ENCODE peak calls at places on chromosomes 6 and 20, in ten cellular contexts. One of them, this sample, is unnamed.

GRCh38 chr20:59163641-59164530 is at the start of gene ZNF831:
- DNase-seq in Panc1: no peak
- DNase-seq in PC-3: no peak
- DNase-seq in naive B cell: peak
- DNase-seq in A549: no peak
- DNase-seq in endothelial cell: no peak
- DNase-seq in cardiac septum: no peak
- DNase-seq in left lobe of liver: no peak
- DNase-seq in iris pigment epithelial cell: no peak
- DNase-seq in iPS-NIHi11: no peak
- DNase-seq in this sample: no peak

GRCh38 chr6:21595265-21595950 is 1.9 kb downstream of the SOX4 start:
- DNase-seq in endothelial cell: peak
- DNase-seq in left lobe of liver: peak
- DNase-seq in cardiac septum: peak
- DNase-seq in A549: no peak
- DNase-seq in Panc1: no peak
- DNase-seq in naive B cell: peak
- DNase-seq in iPS-NIHi11: peak
- DNase-seq in PC-3: peak
- DNase-seq in iris pigment epithelial cell: peak
- DNase-seq in this sample: no peak

GRCh38 chr20:47146703-47147102 is 209.8 kb downstream of the ZMYND8 start:
- DNase-seq in cardiac septum: peak
- DNase-seq in iPS-NIHi11: no peak
- DNase-seq in Panc1: no peak
- DNase-seq in iris pigment epithelial cell: peak
- DNase-seq in endothelial cell: no peak
- DNase-seq in left lobe of liver: no peak
- DNase-seq in PC-3: peak
- DNase-seq in naive B cell: no peak
- DNase-seq in A549: no peak
- DNase-seq in this sample: no peak

GRCh38 chr6:30654798-30655742 is 8.1 kb downstream of the C6orf136 start:
- DNase-seq in naive B cell: no peak
- DNase-seq in A549: no peak
- DNase-seq in PC-3: no peak
- DNase-seq in iPS-NIHi11: no peak
- DNase-seq in cardiac septum: no peak
- DNase-seq in left lobe of liver: no peak
- DNase-seq in endothelial cell: no peak
- DNase-seq in iris pigment epithelial cell: no peak
- DNase-seq in Panc1: no peak
- DNase-seq in this sample: no peak

GRCh38 chr6:13811627-13812358 is 2.6 kb downstream of the MCUR1 start:
- DNase-seq in cardiac septum: no peak
- DNase-seq in A549: no peak
- DNase-seq in iris pigment epithelial cell: no peak
- DNase-seq in left lobe of liver: peak
- DNase-seq in PC-3: no peak
- DNase-seq in endothelial cell: no peak
- DNase-seq in Panc1: no peak
- DNase-seq in naive B cell: no peak
- DNase-seq in iPS-NIHi11: no peak
- DNase-seq in this sample: no peak

GRCh38 chr6:96015321-96015790 is 418 bp upstream of the FUT9 start:
- DNase-seq in naive B cell: no peak
- DNase-seq in iris pigment epithelial cell: no peak
- DNase-seq in A549: no peak
- DNase-seq in endothelial cell: peak
- DNase-seq in cardiac septum: no peak
- DNase-seq in PC-3: no peak
- DNase-seq in iPS-NIHi11: no peak
- DNase-seq in Panc1: no peak
- DNase-seq in left lobe of liver: no peak
- DNase-seq in this sample: no peak

GRCh38 chr20:49775229-49775693 is 37.4 kb upstream of the SLC9A8 start:
- DNase-seq in cardiac septum: peak
- DNase-seq in A549: peak
- DNase-seq in naive B cell: no peak
- DNase-seq in Panc1: peak
- DNase-seq in endothelial cell: peak
- DNase-seq in iris pigment epithelial cell: peak
- DNase-seq in PC-3: peak
- DNase-seq in iPS-NIHi11: peak
- DNase-seq in left lobe of liver: no peak
- DNase-seq in this sample: peak

GRCh38 chr6:106097368-106098231 is 11.5 kb downstream of the PRDM1 start:
- DNase-seq in iPS-NIHi11: no peak
- DNase-seq in endothelial cell: no peak
- DNase-seq in cardiac septum: no peak
- DNase-seq in iris pigment epithelial cell: peak
- DNase-seq in Panc1: no peak
- DNase-seq in left lobe of liver: no peak
- DNase-seq in naive B cell: peak
- DNase-seq in A549: no peak
- DNase-seq in PC-3: peak
- DNase-seq in this sample: no peak

GRCh38 chr6:145483191-145483996 is 251.9 kb downstream of the EPM2A start:
- DNase-seq in left lobe of liver: no peak
- DNase-seq in endothelial cell: no peak
- DNase-seq in Panc1: peak
- DNase-seq in naive B cell: no peak
- DNase-seq in iPS-NIHi11: no peak
- DNase-seq in cardiac septum: no peak
- DNase-seq in A549: peak
- DNase-seq in iris pigment epithelial cell: peak
- DNase-seq in PC-3: peak
- DNase-seq in this sample: peak

GRCh38 chr6:21914121-21914973 is 320.8 kb downstream of the SOX4 start:
- DNase-seq in Panc1: no peak
- DNase-seq in A549: no peak
- DNase-seq in endothelial cell: no peak
- DNase-seq in PC-3: no peak
- DNase-seq in cardiac septum: no peak
- DNase-seq in iris pigment epithelial cell: peak
- DNase-seq in iPS-NIHi11: no peak
- DNase-seq in naive B cell: no peak
- DNase-seq in left lobe of liver: no peak
- DNase-seq in this sample: no peak

GRCh38 chr6:169545956-169546355 is 155.9 kb downstream of the WDR27 start:
- DNase-seq in iPS-NIHi11: no peak
- DNase-seq in endothelial cell: no peak
- DNase-seq in Panc1: no peak
- DNase-seq in cardiac septum: no peak
- DNase-seq in naive B cell: no peak
- DNase-seq in iris pigment epithelial cell: peak
- DNase-seq in A549: no peak
- DNase-seq in left lobe of liver: no peak
- DNase-seq in PC-3: peak
- DNase-seq in this sample: no peak

GRCh38 chr6:95413789-95414188 is 163.5 kb upstream of the MANEA start:
- DNase-seq in PC-3: no peak
- DNase-seq in A549: no peak
- DNase-seq in naive B cell: no peak
- DNase-seq in Panc1: no peak
- DNase-seq in endothelial cell: no peak
- DNase-seq in iPS-NIHi11: peak
- DNase-seq in left lobe of liver: no peak
- DNase-seq in cardiac septum: no peak
- DNase-seq in iris pigment epithelial cell: no peak
- DNase-seq in this sample: peak

GRCh38 chr6:313917-314316 is 21.6 kb downstream of the DUSP22 start:
- DNase-seq in PC-3: no peak
- DNase-seq in left lobe of liver: no peak
- DNase-seq in Panc1: no peak
- DNase-seq in naive B cell: no peak
- DNase-seq in cardiac septum: peak
- DNase-seq in A549: no peak
- DNase-seq in endothelial cell: no peak
- DNase-seq in iPS-NIHi11: no peak
- DNase-seq in iris pigment epithelial cell: no peak
- DNase-seq in this sample: no peak

GRCh38 chr6:1970151-1970561 is 275.2 kb downstream of the GMDS start:
- DNase-seq in PC-3: no peak
- DNase-seq in Panc1: no peak
- DNase-seq in left lobe of liver: no peak
- DNase-seq in endothelial cell: no peak
- DNase-seq in iris pigment epithelial cell: no peak
- DNase-seq in iPS-NIHi11: no peak
- DNase-seq in cardiac septum: no peak
- DNase-seq in A549: no peak
- DNase-seq in naive B cell: no peak
- DNase-seq in this sample: no peak

GRCh38 chr20:20363449-20364015 is 4.4 kb upstream of the INSM1 start:
- DNase-seq in Panc1: no peak
- DNase-seq in endothelial cell: no peak
- DNase-seq in PC-3: no peak
- DNase-seq in left lobe of liver: no peak
- DNase-seq in A549: no peak
- DNase-seq in iris pigment epithelial cell: no peak
- DNase-seq in cardiac septum: no peak
- DNase-seq in naive B cell: no peak
- DNase-seq in iPS-NIHi11: no peak
- DNase-seq in this sample: no peak

GRCh38 chr6:3451498-3451897 is 5.4 kb downstream of the SLC22A23 start:
- DNase-seq in cardiac septum: no peak
- DNase-seq in A549: no peak
- DNase-seq in Panc1: no peak
- DNase-seq in naive B cell: no peak
- DNase-seq in iris pigment epithelial cell: no peak
- DNase-seq in iPS-NIHi11: no peak
- DNase-seq in left lobe of liver: no peak
- DNase-seq in PC-3: no peak
- DNase-seq in endothelial cell: no peak
- DNase-seq in this sample: no peak

GRCh38 chr20:62953839-62954703 is 1.6 kb downstream of the SLC17A9 start:
- DNase-seq in left lobe of liver: peak
- DNase-seq in iPS-NIHi11: peak
- DNase-seq in A549: no peak
- DNase-seq in iris pigment epithelial cell: peak
- DNase-seq in endothelial cell: peak
- DNase-seq in Panc1: no peak
- DNase-seq in PC-3: no peak
- DNase-seq in naive B cell: peak
- DNase-seq in cardiac septum: peak
- DNase-seq in this sample: no peak

GRCh38 chr6:144294016-144294415 is 8.9 kb downstream of the UTRN start:
- DNase-seq in iris pigment epithelial cell: peak
- DNase-seq in iPS-NIHi11: no peak
- DNase-seq in left lobe of liver: no peak
- DNase-seq in Panc1: no peak
- DNase-seq in cardiac septum: no peak
- DNase-seq in endothelial cell: no peak
- DNase-seq in A549: no peak
- DNase-seq in PC-3: peak
- DNase-seq in naive B cell: no peak
- DNase-seq in this sample: peak

GRCh38 chr20:23880426-23880825 is 878 bp upstream of the CST5 start:
- DNase-seq in naive B cell: no peak
- DNase-seq in Panc1: no peak
- DNase-seq in A549: no peak
- DNase-seq in iris pigment epithelial cell: no peak
- DNase-seq in endothelial cell: no peak
- DNase-seq in cardiac septum: no peak
- DNase-seq in PC-3: no peak
- DNase-seq in left lobe of liver: no peak
- DNase-seq in iPS-NIHi11: no peak
- DNase-seq in this sample: no peak

GRCh38 chr6:168219167-168219566 is 100.4 kb downstream of the DACT2 start:
- DNase-seq in Panc1: no peak
- DNase-seq in iPS-NIHi11: no peak
- DNase-seq in iris pigment epithelial cell: no peak
- DNase-seq in PC-3: no peak
- DNase-seq in A549: no peak
- DNase-seq in left lobe of liver: peak
- DNase-seq in naive B cell: no peak
- DNase-seq in endothelial cell: no peak
- DNase-seq in cardiac septum: no peak
- DNase-seq in this sample: no peak

GRCh38 chr6:56096454-56096853 is 150.9 kb downstream of the COL21A1 start:
- DNase-seq in left lobe of liver: no peak
- DNase-seq in Panc1: no peak
- DNase-seq in cardiac septum: no peak
- DNase-seq in naive B cell: no peak
- DNase-seq in endothelial cell: no peak
- DNase-seq in A549: no peak
- DNase-seq in PC-3: no peak
- DNase-seq in iPS-NIHi11: no peak
- DNase-seq in iris pigment epithelial cell: no peak
- DNase-seq in this sample: no peak

GRCh38 chr6:4113623-4114022 is 21.8 kb downstream of the ECI2 start:
- DNase-seq in iPS-NIHi11: no peak
- DNase-seq in A549: no peak
- DNase-seq in cardiac septum: no peak
- DNase-seq in endothelial cell: no peak
- DNase-seq in left lobe of liver: no peak
- DNase-seq in Panc1: no peak
- DNase-seq in naive B cell: no peak
- DNase-seq in iris pigment epithelial cell: peak
- DNase-seq in PC-3: no peak
- DNase-seq in this sample: no peak

GRCh38 chr20:17664025-17664638 is 17.9 kb downstream of the RRBP1 start:
- DNase-seq in PC-3: no peak
- DNase-seq in naive B cell: no peak
- DNase-seq in cardiac septum: no peak
- DNase-seq in Panc1: no peak
- DNase-seq in iris pigment epithelial cell: no peak
- DNase-seq in left lobe of liver: no peak
- DNase-seq in iPS-NIHi11: no peak
- DNase-seq in endothelial cell: no peak
- DNase-seq in A549: no peak
- DNase-seq in this sample: no peak

GRCh38 chr6:123462141-123462540 is 174.6 kb downstream of the TRDN start:
- DNase-seq in left lobe of liver: no peak
- DNase-seq in cardiac septum: no peak
- DNase-seq in A549: no peak
- DNase-seq in iris pigment epithelial cell: no peak
- DNase-seq in iPS-NIHi11: no peak
- DNase-seq in naive B cell: no peak
- DNase-seq in endothelial cell: no peak
- DNase-seq in Panc1: no peak
- DNase-seq in PC-3: no peak
- DNase-seq in this sample: no peak

GRCh38 chr6:135318728-135319469 is 137.8 kb downstream of the MYB start:
- DNase-seq in iris pigment epithelial cell: no peak
- DNase-seq in cardiac septum: no peak
- DNase-seq in left lobe of liver: no peak
- DNase-seq in endothelial cell: no peak
- DNase-seq in Panc1: no peak
- DNase-seq in PC-3: no peak
- DNase-seq in naive B cell: no peak
- DNase-seq in A549: no peak
- DNase-seq in iPS-NIHi11: no peak
- DNase-seq in this sample: no peak

GRCh38 chr6:136723780-136724179 is 68.5 kb downstream of the MAP3K5 start:
- DNase-seq in PC-3: peak
- DNase-seq in iris pigment epithelial cell: no peak
- DNase-seq in A549: no peak
- DNase-seq in endothelial cell: no peak
- DNase-seq in iPS-NIHi11: no peak
- DNase-seq in cardiac septum: no peak
- DNase-seq in Panc1: no peak
- DNase-seq in left lobe of liver: no peak
- DNase-seq in naive B cell: peak
- DNase-seq in this sample: no peak

GRCh38 chr6:114747995-114748625 is 405.3 kb upstream of the HS3ST5 start:
- DNase-seq in naive B cell: no peak
- DNase-seq in iPS-NIHi11: peak
- DNase-seq in iris pigment epithelial cell: peak
- DNase-seq in PC-3: peak
- DNase-seq in endothelial cell: peak
- DNase-seq in Panc1: peak
- DNase-seq in cardiac septum: no peak
- DNase-seq in A549: no peak
- DNase-seq in left lobe of liver: no peak
- DNase-seq in this sample: no peak

GRCh38 chr6:84976516-84977420 is 212.4 kb upstream of the TBX18 start:
- DNase-seq in Panc1: no peak
- DNase-seq in iPS-NIHi11: no peak
- DNase-seq in endothelial cell: no peak
- DNase-seq in left lobe of liver: no peak
- DNase-seq in cardiac septum: no peak
- DNase-seq in A549: peak
- DNase-seq in iris pigment epithelial cell: peak
- DNase-seq in PC-3: no peak
- DNase-seq in naive B cell: no peak
- DNase-seq in this sample: no peak

This sample was measured in SW 1271.